ENCODE peak calls at places on chromosomes 7 and 10, in six cellular contexts. W, Y, X, H, L and J are unnamed samples.

GRCh38 chr10:16656886-16657285 is 135.2 kb upstream of the C1QL3 start:
- DNase-seq in L (no peak), W (no peak), X (no peak), H (no peak), Y (no peak), J (no peak)

GRCh38 chr7:136049117-136049516 is 72.0 kb upstream of the MTPN start:
- DNase-seq in W (no peak), L (no peak), X (no peak), H (no peak), Y (no peak), J (no peak)

GRCh38 chr10:60282771-60283353 is 106.8 kb downstream of the ANK3 start:
- DNase-seq in X (peak), Y (no peak), L (no peak), H (peak), W (peak), J (peak)

GRCh38 chr7:155586843-155587440 is 40.6 kb upstream of the CNPY1 start:
- DNase-seq in Y (peak), W (no peak), L (no peak), H (no peak), X (no peak), J (no peak)

GRCh38 chr7:36949711-36950600 is 225.7 kb upstream of the AOAH start:
- DNase-seq in H (no peak), X (no peak), Y (no peak), L (no peak), W (no peak), J (no peak)

GRCh38 chr10:122034149-122034756 is 45.3 kb downstream of the TACC2 start:
- DNase-seq in L (no peak), Y (no peak), H (no peak), W (peak), X (no peak), J (no peak)

GRCh38 chr10:93806882-93807281 is 49.1 kb downstream of the LGI1 start:
- DNase-seq in H (peak), W (no peak), L (no peak), X (no peak), Y (no peak), J (peak)

GRCh38 chr7:132485600-132486594 is 90.4 kb downstream of the PLXNA4 start:
- DNase-seq in X (no peak), Y (peak), H (peak), W (peak), L (no peak), J (no peak)

GRCh38 chr10:58608826-58609225 is 96.2 kb downstream of the BICC1 start:
- DNase-seq in W (no peak), H (peak), L (no peak), X (no peak), Y (no peak), J (no peak)

GRCh38 chr7:129980667-129981066 is 27.9 kb upstream of the UBE2H start:
- DNase-seq in L (no peak), Y (no peak), H (no peak), W (no peak), X (no peak), J (no peak)

GRCh38 chr10:101817542-101818118 is 614 bp downstream of the OGA start:
- DNase-seq in H (peak), X (peak), Y (peak), L (peak), W (peak), J (peak)

GRCh38 chr10:107728807-107729206 is 564.3 kb upstream of the SORCS1 start:
- DNase-seq in X (no peak), Y (no peak), W (no peak), L (no peak), H (no peak), J (no peak)

GRCh38 chr10:126130291-126130710 is 233.9 kb downstream of the FANK1 start:
- DNase-seq in W (peak), H (peak), L (no peak), Y (peak), X (no peak), J (no peak)

GRCh38 chr7:116525298-116525912 is 569 bp downstream of the CAV1 start:
- DNase-seq in Y (peak), L (peak), X (no peak), W (no peak), H (peak), J (no peak)

GRCh38 chr10:62080905-62081304 is 179.4 kb downstream of the ARID5B start:
- DNase-seq in Y (no peak), W (no peak), X (no peak), L (no peak), H (no peak), J (no peak)

GRCh38 chr10:93992400-93993030 is 1.2 kb upstream of the PLCE1 start:
- DNase-seq in X (peak), L (no peak), Y (no peak), H (no peak), W (peak), J (no peak)

GRCh38 chr10:70664702-70665195 is 7.6 kb upstream of the ADAMTS14 start:
- DNase-seq in L (no peak), X (peak), Y (no peak), W (peak), H (peak), J (peak)

GRCh38 chr7:155405399-155406318 is 52.3 kb upstream of the EN2 start:
- DNase-seq in L (no peak), H (peak), W (no peak), Y (no peak), X (no peak), J (no peak)

GRCh38 chr7:47534322-47535032 is 47.4 kb downstream of the TNS3 start:
- DNase-seq in H (no peak), W (no peak), X (no peak), L (no peak), Y (no peak), J (no peak)

GRCh38 chr7:152462995-152463713 is 27.4 kb upstream of the KMT2C start:
- DNase-seq in W (peak), X (peak), L (peak), H (peak), Y (no peak), J (peak)

GRCh38 chr10:4512557-4513286 is 313.3 kb upstream of the AKR1E2 start:
- DNase-seq in W (peak), H (peak), Y (no peak), X (peak), L (peak), J (peak)

GRCh38 chr7:8154290-8154689 is 107.7 kb downstream of the ICA1 start:
- DNase-seq in X (no peak), W (no peak), Y (no peak), L (no peak), H (no peak), J (no peak)

GRCh38 chr7:4837041-4837813 is 24.6 kb downstream of the PAPOLB start:
- DNase-seq in L (no peak), Y (no peak), W (no peak), H (no peak), X (no peak), J (peak)

GRCh38 chr10:113402602-113403001 is 150.3 kb upstream of the HABP2 start:
- DNase-seq in Y (no peak), W (no peak), H (no peak), L (no peak), X (no peak), J (no peak)

GRCh38 chr7:71775648-71776047 is 636.5 kb downstream of the CALN1 start:
- DNase-seq in X (peak), H (no peak), Y (no peak), L (no peak), W (no peak), J (no peak)
- TF ChIP-seq CTCF in X (no peak), H (no peak), Y (no peak), L (no peak), W (no peak), J (no peak)

GRCh38 chr7:100547872-100548271 is 8.9 kb downstream of the AGFG2 start:
- DNase-seq in Y (no peak), H (peak), X (peak), L (no peak), W (peak), J (no peak)
- TF ChIP-seq CTCF in Y (no peak), H (peak), X (no peak), L (no peak), W (no peak), J (peak)

DNA sequence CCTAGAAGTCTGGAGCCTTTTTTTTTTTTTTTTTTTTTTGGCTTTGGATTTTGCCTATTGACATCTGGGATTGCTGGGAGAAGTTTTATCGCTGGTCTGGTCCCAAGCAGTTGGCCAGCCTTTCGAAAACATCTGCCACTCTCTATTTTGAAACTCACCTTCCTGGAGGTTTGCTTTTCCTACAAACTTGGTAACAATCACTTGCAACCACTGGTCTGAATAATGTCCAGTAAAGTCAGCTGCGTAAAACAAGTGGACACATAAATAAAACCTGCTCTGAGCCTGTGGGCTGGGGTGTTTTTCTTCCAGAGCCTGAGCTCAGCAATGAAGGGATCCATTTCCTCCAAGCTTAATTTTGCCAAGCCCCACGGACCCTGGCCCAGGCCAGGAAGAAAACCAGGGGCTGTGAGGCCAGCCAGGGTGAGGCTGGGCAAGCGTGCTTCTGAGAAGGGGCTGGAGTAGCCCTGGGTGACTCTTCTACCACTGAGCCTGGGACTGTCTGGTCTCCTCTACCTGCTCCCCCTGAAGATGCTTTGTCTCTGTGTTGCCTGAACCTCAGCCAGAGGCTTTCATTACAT is 202.2 kb downstream of the GFRA1 start:
- DNase-seq in W (no peak), H (no peak), L (no peak), X (no peak), Y (no peak), J (no peak)
- TF ChIP-seq CTCF in W (no peak), H (no peak), L (no peak), X (no peak), Y (no peak), J (no peak)

DNA sequence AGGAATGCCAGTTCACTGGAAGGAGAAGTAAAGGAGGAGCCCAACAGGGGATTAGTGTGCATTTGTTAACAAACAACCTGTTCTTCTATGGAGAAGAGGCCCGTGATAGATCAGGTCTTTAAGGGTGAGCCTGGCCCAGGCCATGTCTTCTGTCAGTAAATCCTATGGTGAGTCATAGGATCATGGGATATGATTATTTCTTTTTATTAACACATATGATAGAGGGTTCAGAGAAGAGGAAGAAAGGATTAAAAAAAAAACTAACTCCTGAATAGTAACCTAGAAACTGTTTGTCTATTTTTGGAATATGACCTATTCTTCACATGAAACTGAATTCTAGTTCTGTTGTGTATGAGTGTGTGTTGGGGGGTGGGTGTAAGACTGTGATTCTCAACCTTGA is 70.4 kb downstream of the GPR158 start:
- DNase-seq in Y (no peak), X (no peak), L (no peak), W (no peak), H (no peak), J (no peak)
- TF ChIP-seq CTCF in Y (no peak), X (no peak), L (no peak), W (no peak), H (no peak), J (no peak)

DNA sequence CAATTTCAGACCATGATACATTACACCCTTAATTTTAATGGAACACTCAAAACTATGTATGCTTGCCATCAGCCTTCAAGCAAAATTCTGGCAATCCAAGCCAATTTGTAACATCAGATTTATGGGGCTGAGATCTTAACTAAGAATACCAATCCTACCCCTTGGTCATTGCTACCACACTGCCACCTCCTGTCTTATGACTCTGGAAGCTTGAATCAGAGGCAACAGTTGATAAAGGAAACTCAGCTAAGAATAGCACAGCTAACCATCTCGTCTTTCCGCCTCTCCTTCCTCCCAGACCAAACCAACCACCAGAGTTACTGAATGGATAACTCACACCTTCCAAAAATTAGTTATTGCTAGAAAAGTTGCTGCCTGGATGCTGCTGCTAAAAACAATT is 7.4 kb downstream of the IGF2BP3 start:
- DNase-seq in X (peak), H (peak), Y (no peak), W (peak), L (no peak), J (peak)
- TF ChIP-seq CTCF in X (peak), H (peak), Y (peak), W (peak), L (no peak), J (peak)

GRCh38 chr10:29554660-29555059 is 80.1 kb downstream of the SVIL start:
- DNase-seq in Y (peak), W (no peak), H (no peak), L (no peak), X (peak), J (peak)
- TF ChIP-seq CTCF in Y (no peak), W (no peak), H (no peak), L (no peak), X (peak), J (peak)